ENCODE peak calls at places on chromosomes 3 and 15, in five cellular contexts. D is thoracic aorta, F is cardiac muscle cell, J is endodermal cell, Z is ovary. T is an unnamed sample.

GRCh38 chr3:72338082-72338941 is 509.9 kb downstream of the SHQ1 start:
- DNase-seq in D (no peak), F (no peak), J (peak; percentile 39), Z (no peak), T (no peak)

GRCh38 chr3:146187334-146187950 is 26.5 kb upstream of the PLOD2 start:
- DNase-seq in D (no peak), F (peak; percentile 53), J (peak; percentile 57), Z (no peak), T (peak; percentile 16)

GRCh38 chr3:71585891-71586809 is 2.6 kb upstream of the FOXP1 start:
- DNase-seq in D (no peak), F (peak; percentile 71), J (no peak), Z (no peak), T (no peak)

GRCh38 chr3:60414047-60414446 is 837.2 kb downstream of the FHIT start:
- DNase-seq in D (no peak), F (no peak), J (no peak), Z (no peak), T (no peak)

GRCh38 chr3:50147016-50147415 is 8.1 kb upstream of the SEMA3F start:
- DNase-seq in D (no peak), F (no peak), J (no peak), Z (no peak), T (no peak)

GRCh38 chr3:125123455-125123854 is 67.7 kb upstream of the HEG1 start:
- DNase-seq in D (no peak), F (peak; percentile 55), J (no peak), Z (no peak), T (no peak)

GRCh38 chr3:115146032-115146417 is 1.1 kb downstream of the ZBTB20 start:
- DNase-seq in D (peak; percentile 9), F (peak; percentile 78), J (peak; percentile 62), Z (no peak), T (no peak)

GRCh38 chr15:87874896-87875661 is 381.5 kb downstream of the NTRK3 start:
- DNase-seq in D (no peak), F (peak; percentile 72), J (peak; percentile 66), Z (no peak), T (peak; percentile 38)

GRCh38 chr3:188362405-188362831 is 208.5 kb downstream of the LPP start:
- DNase-seq in D (no peak), F (peak; percentile 85), J (no peak), Z (no peak), T (no peak)

GRCh38 chr15:92599394-92599970 is 56.1 kb downstream of the FAM174B start:
- DNase-seq in D (no peak), F (peak; percentile 87), J (no peak), Z (no peak), T (no peak)

GRCh38 chr3:121735047-121735696 is 14.4 kb downstream of the GOLGB1 start:
- DNase-seq in D (no peak), F (no peak), J (no peak), Z (no peak), T (no peak)

GRCh38 chr3:123375014-123375940 is 73.6 kb downstream of the ADCY5 start:
- DNase-seq in D (no peak), F (no peak), J (peak; percentile 69), Z (no peak), T (no peak)

GRCh38 chr15:99421172-99421656 is 144.6 kb upstream of the MEF2A start:
- DNase-seq in D (no peak), F (peak; percentile 49), J (no peak), Z (peak; percentile 11), T (no peak)

GRCh38 chr3:193895409-193895808 is 240.5 kb upstream of the HES1 start:
- DNase-seq in D (no peak), F (no peak), J (no peak), Z (no peak), T (no peak)

GRCh38 chr3:12948891-12949711 is 107.7 kb upstream of the RPL32 start:
- DNase-seq in D (no peak), F (peak; percentile 62), J (no peak), Z (no peak), T (no peak)

GRCh38 chr15:94174399-94174802 is 57.0 kb upstream of the MCTP2 start:
- DNase-seq in D (no peak), F (no peak), J (no peak), Z (no peak), T (no peak)

GRCh38 chr3:144770813-144771400 is 799.3 kb downstream of the DIPK2A start:
- DNase-seq in D (no peak), F (peak; percentile 70), J (no peak), Z (no peak), T (no peak)

GRCh38 chr3:33749546-33750215 is 31.6 kb upstream of the CLASP2 start:
- DNase-seq in D (no peak), F (peak; percentile 58), J (no peak), Z (no peak), T (no peak)

GRCh38 chr15:101521563-101521962 is 32.1 kb upstream of the PCSK6 start:
- DNase-seq in D (no peak), F (no peak), J (no peak), Z (no peak), T (no peak)

DNA sequence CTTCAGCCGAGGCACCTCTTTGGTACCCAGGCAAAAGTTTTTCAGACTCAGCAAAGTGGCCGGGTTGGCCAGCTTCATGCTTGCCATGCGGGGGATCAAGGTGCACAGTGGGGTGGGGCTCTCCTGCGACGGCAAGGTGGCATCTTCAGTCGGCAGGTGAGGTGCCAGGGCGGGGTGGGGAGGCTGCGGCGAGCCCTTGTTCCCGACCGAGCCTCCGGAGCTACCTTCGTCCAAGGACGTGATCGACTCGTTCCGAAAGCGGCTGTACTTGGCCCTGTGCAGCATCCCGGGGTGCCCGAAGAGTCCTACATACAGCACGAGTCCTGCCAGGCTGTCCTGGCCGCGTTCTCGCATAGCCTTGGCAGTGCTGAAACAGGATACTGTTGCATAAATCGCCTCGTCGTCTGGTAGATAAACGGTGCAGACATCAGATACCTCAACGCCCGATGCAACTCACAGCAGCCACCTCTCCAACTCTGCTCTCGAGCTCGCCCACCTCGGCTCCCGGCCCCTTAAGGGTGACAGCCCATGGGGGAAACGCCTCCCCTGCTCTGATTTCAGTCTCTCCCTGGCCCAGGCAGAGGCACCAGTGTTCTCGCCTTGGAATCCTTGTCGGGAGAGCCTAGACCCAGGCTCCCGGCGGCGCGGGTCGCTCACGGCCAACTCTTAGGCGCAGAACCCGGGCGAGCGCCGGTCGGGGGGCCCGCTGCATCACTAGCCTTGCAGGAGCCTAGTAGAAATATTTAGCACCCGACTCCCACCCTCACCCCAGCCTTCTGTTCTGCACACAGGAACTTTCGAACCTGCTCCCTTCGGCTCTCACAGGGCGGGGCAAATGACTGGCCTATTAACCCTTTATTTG is 826 bp downstream of the SHC4 start:
- DNase-seq in D (no peak), F (peak; percentile 62), J (peak; percentile 82), Z (no peak), T (peak; percentile 44)
- H3K4me3 ChIP-seq in D (peak overlapping the region; percentile 75), F (peak overlapping the region; percentile 51), J (peak overlapping the region; percentile 88), Z (peak overlapping the region; percentile 27), T (peak overlapping the region; percentile 85)

DNA sequence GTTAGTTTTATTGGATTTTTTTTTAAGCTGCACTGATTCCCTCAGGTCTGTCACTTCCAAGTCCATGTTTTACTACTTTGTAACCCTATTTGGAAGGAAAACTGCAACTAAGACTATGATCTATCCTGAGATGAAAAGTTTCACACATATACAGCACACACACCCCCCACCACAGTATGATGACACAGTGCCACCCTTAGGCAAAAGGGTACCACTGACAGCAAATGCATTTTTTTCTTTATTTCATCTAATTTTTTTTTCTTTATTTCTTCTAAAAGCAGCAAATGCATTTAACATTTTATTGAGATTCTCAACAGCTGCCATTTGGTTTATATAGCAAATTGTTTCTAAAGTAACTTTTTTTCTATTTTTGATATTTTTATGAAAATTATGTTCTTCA is 21.2 kb downstream of the NGRN start:
- DNase-seq in D (no peak), F (peak; percentile 63), J (no peak), Z (no peak), T (no peak)
- TF ChIP-seq CTCF in D (no peak), F (peak; percentile 48), J (peak; percentile 63), Z (no peak), T (peak; percentile 30)

GRCh38 chr3:14823910-14824629 is 5.3 kb downstream of the FGD5 start:
- DNase-seq in D (no peak), F (no peak), J (no peak), Z (no peak), T (no peak)

GRCh38 chr3:14824646-14825045 is 5.9 kb downstream of the FGD5 start:
- DNase-seq in D (no peak), F (no peak), J (no peak), Z (no peak), T (no peak)

GRCh38 chr3:14827776-14828175 is 9.0 kb downstream of the FGD5 start:
- DNase-seq in D (no peak), F (no peak), J (no peak), Z (no peak), T (no peak)

GRCh38 chr3:14822875-14823807 is 4.4 kb downstream of the FGD5 start:
- DNase-seq in D (no peak), F (peak; percentile 35), J (no peak), Z (no peak), T (no peak)

DNA sequence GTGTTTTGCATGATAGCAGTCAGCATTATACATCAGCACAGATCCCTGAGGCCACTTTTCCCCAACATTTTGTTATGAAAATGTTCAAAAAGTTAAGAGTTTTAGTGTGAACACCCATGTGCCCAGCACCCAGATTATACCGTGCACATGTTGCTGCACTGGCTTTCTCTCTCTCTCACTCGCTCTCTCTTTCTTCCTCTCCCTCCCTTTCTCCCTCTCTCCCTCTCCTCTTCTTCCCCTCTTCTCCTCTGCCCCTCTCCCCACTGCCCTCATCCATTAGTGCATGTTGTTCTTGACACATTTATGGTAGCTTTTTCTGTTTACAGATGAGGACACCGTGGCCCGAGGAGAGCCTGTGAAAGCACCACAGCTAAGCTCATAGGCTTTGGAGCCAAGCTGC is 7.3 kb downstream of the FGD5 start:
- DNase-seq in D (no peak), F (no peak), J (no peak), Z (no peak), T (no peak)
- H3K27me3 ChIP-seq in D (no peaks in the 10 kb centered on the region), F (no peaks in the 10 kb centered on the region), J (peaks cover 6% of the 10 kb centered on the region), Z (no peaks in the 10 kb centered on the region), T (peaks cover 13% of the 10 kb centered on the region)

GRCh38 chr3:127798716-127799115 is 23.6 kb downstream of the MGLL start:
- DNase-seq in D (no peak), F (no peak), J (no peak), Z (no peak), T (no peak)

GRCh38 chr3:127801914-127802313 is 20.4 kb downstream of the MGLL start:
- DNase-seq in D (no peak), F (no peak), J (no peak), Z (no peak), T (no peak)

GRCh38 chr3:127800508-127800907 is 21.8 kb downstream of the MGLL start:
- DNase-seq in D (no peak), F (peak; percentile 37), J (no peak), Z (no peak), T (no peak)

GRCh38 chr3:127796751-127797150 is 25.6 kb downstream of the MGLL start:
- DNase-seq in D (no peak), F (no peak), J (peak; percentile 33), Z (no peak), T (no peak)

DNA sequence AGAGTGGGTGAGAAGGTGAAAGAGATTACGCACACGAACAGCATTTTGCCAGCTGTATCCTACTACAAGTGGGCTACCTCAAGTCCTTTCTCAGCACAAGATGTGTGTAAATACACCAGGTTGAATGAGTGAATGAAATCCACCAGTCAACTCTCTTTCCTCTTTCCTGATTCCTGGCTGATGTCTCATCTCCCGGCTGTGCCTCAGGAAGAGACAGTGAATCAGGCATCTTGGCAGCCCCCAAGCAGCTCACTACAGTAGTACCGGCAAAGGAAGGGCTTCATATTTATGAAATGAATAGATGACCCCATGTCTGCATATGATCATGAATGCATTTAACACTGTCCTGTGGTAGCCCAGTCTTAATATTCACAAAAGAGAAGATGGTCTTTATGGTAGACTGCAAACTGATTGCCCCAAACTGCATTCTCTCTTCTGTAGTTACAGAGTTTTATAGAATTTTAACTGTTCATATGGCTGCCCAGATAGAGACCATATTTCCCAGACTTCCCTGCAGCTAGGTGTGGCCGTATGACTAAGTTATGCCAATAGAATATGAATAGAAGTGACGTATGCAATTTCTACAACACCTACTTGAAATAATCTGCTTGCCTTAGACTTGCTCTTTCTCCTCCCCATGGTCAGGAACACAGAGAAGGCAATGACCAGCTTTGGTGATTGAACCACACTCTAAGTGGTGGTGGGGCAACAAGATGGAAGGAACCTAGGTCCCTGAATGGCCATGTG is 22.7 kb downstream of the MGLL start:
- DNase-seq in D (no peak), F (peak; percentile 72), J (no peak), Z (no peak), T (no peak)
- H3K4me3 ChIP-seq in D (no peak overlapping the region), F (no peak overlapping the region), J (no peak overlapping the region), Z (no peak overlapping the region), T (no peak overlapping the region)

T was measured in dorsolateral prefrontal cortex.